ENCODE peak calls at places on chromosomes 2 and 18, in nine cellular contexts. Y is PC-3; V is pancreas; C is A549; Z is cardiac muscle cell; L is adrenal gland; F is effector memory CD4-positive, alpha-beta T cell; S is thoracic aorta; E is esophagus squamous epithelium. R is an unnamed sample.

GRCh38 chr2:186697536-186697935 is 3.7 kb downstream of the FAM171B start:
- DNase-seq in E (no peak), Z (no peak), V (no peak), F (no peak), Y (peak; percentile 80), S (no peak), L (no peak), C (no peak), R (no peak)

GRCh38 chr2:27996156-27996920 is 105.8 kb downstream of the BABAM2 start:
- DNase-seq in F (no peak), S (no peak), Y (no peak), Z (no peak), C (no peak), V (no peak), L (no peak), E (no peak), R (no peak)

GRCh38 chr18:9627642-9628041 is 13.3 kb upstream of the PPP4R1 start:
- DNase-seq in S (no peak), Y (peak; percentile 60), C (no peak), F (no peak), V (no peak), Z (peak; percentile 77), L (no peak), E (no peak), R (peak; percentile 5)

GRCh38 chr2:118974103-118974911 is 32.3 kb downstream of the MARCO start:
- DNase-seq in Z (peak; percentile 70), E (no peak), L (peak; percentile 20), F (no peak), C (peak; percentile 31), V (no peak), S (no peak), Y (peak; percentile 80), R (no peak)

GRCh38 chr2:172836386-172837200 is 100.9 kb downstream of the RAPGEF4 start:
- DNase-seq in Z (peak; percentile 63), L (peak; percentile 11), C (peak; percentile 27), Y (peak; percentile 94), E (no peak), V (no peak), S (no peak), F (no peak), R (no peak)

GRCh38 chr18:29874519-29875098 is 1167.9 kb downstream of the DSC3 start:
- DNase-seq in C (no peak), S (no peak), Y (peak; percentile 63), Z (peak; percentile 70), V (no peak), L (no peak), E (no peak), F (no peak), R (no peak)

GRCh38 chr2:48175254-48175653 is 269.0 kb upstream of the FBXO11 start:
- DNase-seq in Z (peak; percentile 66), V (no peak), L (no peak), S (no peak), C (no peak), Y (peak; percentile 47), F (no peak), E (no peak), R (no peak)

GRCh38 chr18:34976084-34976483 is 65.1 kb upstream of the MAPRE2 start:
- DNase-seq in Y (no peak), S (no peak), L (no peak), V (no peak), C (no peak), E (no peak), F (no peak), Z (no peak), R (no peak)

GRCh38 chr2:71457123-71457958 is 4.0 kb downstream of the DYSF start:
- DNase-seq in V (no peak), Z (no peak), Y (no peak), E (no peak), F (no peak), C (no peak), S (no peak), L (no peak), R (no peak)

GRCh38 chr18:67517224-67517765 is 775 bp upstream of the DSEL start:
- DNase-seq in Y (no peak), F (no peak), E (no peak), Z (no peak), C (no peak), S (no peak), L (peak; percentile 34), V (peak; percentile 21), R (peak; percentile 65)

DNA sequence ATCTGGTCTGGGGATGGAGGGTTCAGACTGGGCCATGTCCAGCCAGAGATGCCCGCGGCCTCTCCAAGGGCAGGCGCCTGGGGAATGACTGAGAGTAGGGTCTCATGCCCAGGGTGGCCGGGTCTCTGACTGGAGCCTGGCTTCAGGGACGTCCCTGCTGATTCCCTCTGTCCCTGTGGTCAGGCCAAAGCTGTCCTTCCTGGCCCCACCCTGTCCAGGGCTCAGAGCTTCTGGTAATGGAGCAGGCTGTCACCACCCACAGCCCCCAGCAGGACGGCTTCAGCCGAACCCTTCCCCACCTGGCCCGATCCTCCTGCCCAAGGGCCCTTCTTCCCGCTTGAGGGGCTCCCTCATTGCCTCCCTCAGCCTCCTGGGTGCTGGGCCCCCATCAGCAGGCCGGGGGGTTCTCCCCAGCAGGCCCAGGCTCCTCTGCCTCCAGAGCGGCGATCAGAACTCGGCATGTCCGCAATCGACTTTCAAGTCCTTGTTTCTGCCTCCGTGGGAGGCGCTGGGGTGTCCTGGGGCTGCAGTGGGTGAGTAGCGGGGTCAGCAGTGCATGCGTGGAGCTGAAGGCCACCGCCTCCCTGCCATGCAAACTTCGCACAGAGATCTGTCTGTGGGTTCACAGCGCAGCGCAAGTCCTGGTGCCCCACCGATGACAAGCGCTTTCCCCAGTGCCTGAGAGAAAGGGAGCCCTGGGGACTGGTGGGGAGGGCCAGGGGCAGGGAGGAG is 18.3 kb downstream of the RAMP1 start:
- DNase-seq in L (no peak), V (peak; percentile 59), Z (no peak), S (no peak), E (no peak), F (no peak), C (no peak), Y (no peak), R (peak; percentile 61)
- H3K4me1 ChIP-seq in L (no peaks in the 10 kb centered on the region), V (no peaks in the 10 kb centered on the region), Z (no peaks in the 10 kb centered on the region), S (peaks cover 29% of the 10 kb centered on the region), E (peaks cover 25% of the 10 kb centered on the region), F (no peaks in the 10 kb centered on the region), C (peaks cover 21% of the 10 kb centered on the region), Y (peaks cover 38% of the 10 kb centered on the region), R (peaks cover 42% of the 10 kb centered on the region)

GRCh38 chr2:13607139-13607538 is 890.4 kb downstream of the TRIB2 start:
- DNase-seq in S (no peak), Z (no peak), C (no peak), E (no peak), V (no peak), L (no peak), F (no peak), Y (no peak), R (no peak)

GRCh38 chr2:13616656-13617055 is 899.9 kb downstream of the TRIB2 start:
- DNase-seq in Z (no peak), V (no peak), Y (no peak), S (no peak), E (no peak), F (no peak), L (no peak), C (no peak), R (no peak)

GRCh38 chr2:13616059-13616458 is 899.3 kb downstream of the TRIB2 start:
- DNase-seq in L (no peak), V (peak; percentile 35), E (no peak), Y (no peak), F (no peak), Z (no peak), S (no peak), C (no peak), R (no peak)

DNA sequence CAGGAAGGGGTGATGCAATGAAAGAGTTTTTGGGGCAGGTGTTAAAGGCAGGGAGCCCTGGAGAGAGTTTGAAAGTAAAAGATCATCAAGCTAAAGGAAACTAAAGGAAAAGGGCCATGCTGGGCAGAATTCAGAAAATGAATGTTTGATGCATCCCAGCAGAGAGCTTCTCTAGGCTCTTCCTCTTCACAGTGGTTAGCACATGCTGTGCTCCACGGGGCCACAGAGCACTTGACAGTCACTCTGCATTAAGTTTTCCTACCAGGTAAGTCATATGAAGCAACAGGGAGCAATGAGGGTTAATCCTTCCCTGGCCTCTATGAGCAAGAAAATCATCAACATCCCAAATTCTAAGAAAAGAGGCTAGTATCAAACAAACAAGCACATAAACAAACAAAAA is 895.2 kb downstream of the TRIB2 start:
- DNase-seq in C (no peak), Z (no peak), F (no peak), S (no peak), Y (no peak), L (no peak), V (no peak), E (no peak), R (no peak)
- H3K9me3 ChIP-seq in C (peaks cover 5% of the 10 kb centered on the region), Z (no peaks in the 10 kb centered on the region), F (no peaks in the 10 kb centered on the region), S (peaks cover 4% of the 10 kb centered on the region), Y (no peaks in the 10 kb centered on the region), L (no peaks in the 10 kb centered on the region), V (no peaks in the 10 kb centered on the region), E (no peaks in the 10 kb centered on the region), R (peaks cover 8% of the 10 kb centered on the region)

GRCh38 chr2:217989221-217989948 is 13.4 kb downstream of the TNS1 start:
- DNase-seq in C (no peak), V (peak; percentile 28), L (peak; percentile 63), Z (no peak), Y (no peak), S (no peak), F (no peak), E (no peak), R (no peak)
- H3K4me1 ChIP-seq in C (peaks cover 36% of the 10 kb centered on the region), V (peaks cover 33% of the 10 kb centered on the region), L (peaks cover 45% of the 10 kb centered on the region), Z (peaks cover 4% of the 10 kb centered on the region), Y (peaks cover 7% of the 10 kb centered on the region), S (peaks cover 13% of the 10 kb centered on the region), F (no peaks in the 10 kb centered on the region), E (peaks cover 39% of the 10 kb centered on the region), R (peaks cover 12% of the 10 kb centered on the region)

DNA sequence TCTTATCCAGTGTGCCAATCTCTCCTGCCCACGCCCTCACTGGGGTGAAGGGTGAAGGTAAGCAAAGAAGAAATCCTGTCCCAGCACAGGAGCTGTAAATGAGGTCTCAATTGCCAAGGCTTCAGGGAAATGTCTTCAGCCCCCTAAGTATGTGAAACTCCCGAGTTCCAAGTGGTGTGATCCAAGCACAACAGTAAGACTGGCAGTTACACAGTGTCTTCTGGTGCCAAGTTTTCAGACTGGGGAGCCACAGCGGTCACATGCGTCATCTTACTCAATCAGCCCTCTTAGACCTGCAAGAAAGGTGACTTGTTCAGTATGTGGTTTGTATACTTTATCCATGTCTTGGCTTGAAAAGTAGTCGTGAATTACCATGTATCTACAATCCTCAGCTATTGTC is 55.0 kb upstream of the SPRED2 start:
- DNase-seq in F (no peak), Z (no peak), E (no peak), L (no peak), V (no peak), C (no peak), S (no peak), Y (no peak), R (no peak)
- H3K9me3 ChIP-seq in F (no peaks in the 10 kb centered on the region), Z (no peaks in the 10 kb centered on the region), E (peaks cover 16% of the 10 kb centered on the region), L (no peaks in the 10 kb centered on the region), V (no peaks in the 10 kb centered on the region), C (peaks cover 53% of the 10 kb centered on the region), S (no peaks in the 10 kb centered on the region), Y (peaks cover 9% of the 10 kb centered on the region), R (no peaks in the 10 kb centered on the region)